ENCODE peak calls at places on chromosome 19, in nine cellular contexts. A is Caco-2, F is AG09319, T is psoas muscle, N is BE2C, Q is gastrocnemius medialis, I is epithelial cell of proximal tubule, R is PC-3, Z is cardiac fibroblast. V is an unnamed sample.
A peak's percentile ranks its signal among the peaks of the same experiment; 100 is the strongest.

GRCh38 chr19:35710784-35711723 is 6.7 kb downstream of the ZBTB32 start:
- DNase-seq in F (no peak), Z (no peak), A (no peak), T (no peak), R (no peak), N (no peak), I (no peak), Q (no peak), V (no peak)

GRCh38 chr19:36213793-36214387 is 575 bp downstream of the ZNF565 start:
- DNase-seq in R (peak; percentile 1), I (no peak), Z (peak; percentile 16), T (no peak), Q (peak; percentile 23), A (no peak), N (no peak), F (no peak), V (no peak)

GRCh38 chr19:45177817-45178261 is at the start of gene TRAPPC6A:
- DNase-seq in T (no peak), Z (no peak), F (no peak), A (no peak), R (peak; percentile 44), Q (no peak), I (peak; percentile 20), N (no peak), V (no peak)

GRCh38 chr19:30784850-30785459 is 412.8 kb downstream of the ZNF536 start:
- DNase-seq in Q (peak; percentile 25), F (no peak), N (peak; percentile 61), I (no peak), A (no peak), T (peak; percentile 61), Z (peak; percentile 31), R (peak; percentile 3), V (peak; percentile 45)

GRCh38 chr19:50325310-50326100 is 3.7 kb downstream of the KCNC3 start:
- DNase-seq in N (peak; percentile 96), R (peak; percentile 87), Q (peak; percentile 44), T (peak; percentile 79), I (no peak), A (peak; percentile 89), F (no peak), Z (peak; percentile 52), V (peak; percentile 80)

GRCh38 chr19:6234527-6234926 is 45.2 kb downstream of the MLLT1 start:
- DNase-seq in T (no peak), F (no peak), I (no peak), N (no peak), Z (no peak), A (no peak), Q (no peak), R (no peak), V (no peak)

GRCh38 chr19:50512999-50513745 is 541 bp downstream of the ASPDH start:
- DNase-seq in A (no peak), Z (no peak), R (no peak), F (no peak), N (no peak), I (no peak), T (no peak), Q (no peak), V (peak; percentile 60)

GRCh38 chr19:46648070-46648960 is 12.3 kb upstream of the GNG8 start:
- DNase-seq in I (no peak), A (no peak), R (no peak), Q (no peak), T (peak; percentile 23), F (no peak), Z (no peak), N (no peak), V (no peak)

GRCh38 chr19:16118489-16119033 is 6.9 kb downstream of the RAB8A start:
- DNase-seq in A (no peak), Q (no peak), Z (no peak), I (no peak), R (no peak), N (no peak), F (no peak), T (peak; percentile 52), V (no peak)

GRCh38 chr19:34773555-34773864 is 495 bp upstream of the ZNF599 start:
- DNase-seq in R (no peak), N (no peak), I (no peak), Z (no peak), A (no peak), F (no peak), Q (no peak), T (no peak), V (no peak)

GRCh38 chr19:7368456-7368855 is 19.7 kb downstream of the ARHGEF18 start:
- DNase-seq in I (no peak), A (no peak), T (peak; percentile 7), N (no peak), Q (no peak), Z (no peak), R (no peak), F (no peak), V (no peak)

GRCh38 chr19:28468701-28469459 is 744.1 kb downstream of the UQCRFS1 start:
- DNase-seq in Z (peak; percentile 18), N (no peak), Q (peak; percentile 43), F (no peak), T (no peak), I (no peak), A (no peak), R (peak; percentile 1), V (peak; percentile 70)

GRCh38 chr19:867855-868457 is 8.5 kb downstream of the CFD start:
- DNase-seq in Z (no peak), A (no peak), Q (no peak), R (no peak), F (no peak), N (no peak), I (no peak), T (no peak), V (peak; percentile 17)

GRCh38 chr19:5850189-5850588 is 1.1 kb downstream of the FUT3 start:
- DNase-seq in I (no peak), F (no peak), N (no peak), T (no peak), Z (no peak), Q (no peak), A (no peak), R (peak; percentile 22), V (no peak)

GRCh38 chr19:10826846-10827245 is 9.2 kb downstream of the TMED1 start:
- DNase-seq in F (no peak), A (no peak), I (no peak), T (no peak), Q (no peak), R (no peak), Z (no peak), N (no peak), V (no peak)
- TF ChIP-seq CTCF in F (no peak), A (no peak), I (no peak), T (no peak), Q (no peak), R (no peak), Z (no peak), N (no peak), V (no peak)

GRCh38 chr19:53015159-53015558 is 1.4 kb downstream of the ERVV-1 start:
- DNase-seq in Z (no peak), Q (no peak), N (no peak), A (no peak), F (no peak), R (no peak), T (no peak), I (no peak), V (no peak)

GRCh38 chr19:53015730-53016129 is 2.0 kb downstream of the ERVV-1 start:
- DNase-seq in F (no peak), A (no peak), I (no peak), N (no peak), T (no peak), Q (no peak), Z (no peak), R (no peak), V (no peak)

DNA sequence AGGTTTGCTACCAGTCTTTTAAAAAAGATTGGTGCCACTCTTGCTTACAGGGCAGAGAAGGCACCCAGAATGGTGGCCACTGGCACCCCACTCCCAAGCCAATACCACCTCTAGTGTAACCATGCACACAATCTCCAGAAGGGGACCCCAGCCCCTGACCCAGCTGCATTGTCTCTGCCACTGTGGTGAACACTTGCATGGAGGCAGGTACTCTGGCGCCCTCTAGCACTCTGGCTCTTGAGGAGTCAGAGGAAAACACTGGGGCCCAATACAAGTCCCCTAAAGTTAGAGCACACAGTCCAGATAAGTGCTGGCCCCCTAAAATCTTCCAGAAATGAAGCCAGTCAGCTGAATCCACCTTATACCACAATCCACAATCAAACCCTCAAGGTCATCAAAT is 6.0 kb downstream of the ERVV-1 start:
- DNase-seq in Z (no peak), R (no peak), Q (no peak), T (no peak), F (no peak), N (no peak), A (no peak), I (no peak), V (no peak)
- TF ChIP-seq CTCF in Z (peak; percentile 50), R (no peak), Q (no peak), T (no peak), F (no peak), N (peak; percentile 4), A (no peak), I (peak; percentile 18), V (no peak)

DNA sequence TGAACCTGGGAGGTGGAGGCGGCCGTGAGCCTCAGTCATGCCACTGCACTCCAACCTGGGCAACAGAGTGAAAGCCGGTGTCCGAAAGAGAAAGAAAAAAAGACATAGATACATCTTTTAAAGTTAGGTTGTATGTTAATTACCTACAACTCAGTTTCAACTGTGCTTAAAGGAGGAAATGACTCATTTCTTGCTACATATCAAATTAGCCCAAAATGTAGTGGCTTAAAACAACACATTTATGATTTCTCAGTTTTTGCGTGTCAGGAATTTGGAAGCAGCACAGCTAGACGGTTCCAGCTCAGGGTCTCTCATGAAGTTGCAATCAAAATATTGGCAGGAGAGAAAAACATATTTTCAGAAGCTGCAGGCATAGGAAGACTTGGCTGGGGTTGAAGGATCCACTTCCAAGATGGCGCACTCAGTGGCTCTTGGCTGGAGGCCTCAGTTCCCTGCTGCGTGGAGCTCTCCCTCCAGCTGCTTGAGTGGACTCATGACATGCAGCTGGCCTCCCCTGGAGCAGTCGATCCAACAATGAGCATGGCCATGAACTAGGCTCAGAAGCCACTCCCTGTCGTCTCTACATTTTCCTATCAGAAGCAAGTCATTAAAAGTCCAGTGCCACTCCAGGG is 7.1 kb downstream of the LDLR start:
- DNase-seq in A (no peak), F (peak; percentile 87), Z (peak; percentile 91), T (peak; percentile 73), N (no peak), R (peak; percentile 35), I (no peak), Q (peak; percentile 27), V (no peak)
- TF ChIP-seq CTCF in A (no peak), F (no peak), Z (no peak), T (no peak), N (no peak), R (no peak), I (no peak), Q (no peak), V (no peak)

DNA sequence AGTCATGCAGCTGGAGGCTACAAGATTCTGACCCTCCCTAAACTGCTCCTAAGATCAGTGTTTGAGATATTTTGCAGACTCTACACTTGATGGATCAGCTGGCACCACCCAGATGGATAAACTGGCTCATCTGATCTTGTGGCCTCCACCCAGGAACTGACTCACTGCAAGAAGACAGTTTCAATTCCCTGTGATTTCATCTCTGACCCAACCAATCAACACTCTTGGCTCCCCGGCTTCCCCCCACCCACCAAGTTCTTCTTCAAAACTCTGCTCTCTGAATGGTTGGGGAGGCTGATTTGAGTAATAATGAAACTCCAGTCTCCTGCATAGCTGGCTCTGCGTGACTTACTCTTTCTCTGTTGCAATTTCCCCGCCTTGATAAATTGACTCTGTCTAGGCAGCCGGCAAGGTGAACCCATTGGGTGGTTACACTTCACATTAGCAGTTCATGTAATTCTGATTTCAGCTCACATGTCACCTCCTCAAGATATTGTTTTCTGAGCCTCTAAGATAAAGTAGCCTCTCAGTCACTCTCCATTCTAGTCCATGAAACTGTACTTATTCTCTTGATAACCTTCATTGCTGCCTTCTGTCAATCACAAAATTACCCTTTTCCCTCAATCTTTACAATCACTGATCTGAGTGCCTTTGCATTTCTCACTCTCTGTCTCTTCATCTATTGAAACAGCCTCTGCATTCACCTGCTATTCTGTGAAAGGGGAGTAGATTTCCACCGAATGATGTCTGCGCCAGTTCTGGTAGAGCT is 9.9 kb upstream of the FPR3 start:
- DNase-seq in T (peak; percentile 67), Q (peak; percentile 60), Z (peak; percentile 91), F (peak; percentile 23), R (peak; percentile 85), N (no peak), A (no peak), I (no peak), V (no peak)
- TF ChIP-seq CTCF in T (no peak), Q (no peak), Z (no peak), F (no peak), R (no peak), N (no peak), A (no peak), I (no peak), V (no peak)